ENCODE peak calls at places on chromosomes 6 and 20, in seven cellular contexts. X is GM12878, F is stomach, T is endothelial cell of umbilical vein, M is SK-N-SH, J is Panc1, S is HCT116. R is an unnamed sample. For H3K9me3, the result is how much of the 10 kb centered on the place peaks cover.

GRCh38 chr20:20411382-20411781 is 43.5 kb downstream of the INSM1 start:
- DNase-seq in S (no peak), X (no peak), F (no peak), J (no peak), M (no peak), T (no peak), R (no peak)

GRCh38 chr6:111661541-111662041 is 55.9 kb upstream of the TRAF3IP2 start:
- DNase-seq in X (no peak), S (no peak), T (no peak), M (no peak), J (no peak), F (peak), R (no peak)

GRCh38 chr6:21828689-21829088 is 235.1 kb downstream of the SOX4 start:
- DNase-seq in M (no peak), T (no peak), J (no peak), X (no peak), S (no peak), F (no peak), R (no peak)

GRCh38 chr20:16290358-16290757 is 282.9 kb downstream of the KIF16B start:
- DNase-seq in F (no peak), S (no peak), X (no peak), J (no peak), M (no peak), T (no peak), R (no peak)

GRCh38 chr6:114085206-114085605 is 114.3 kb upstream of the HDAC2 start:
- DNase-seq in S (no peak), F (no peak), M (no peak), T (no peak), X (no peak), J (no peak), R (no peak)

GRCh38 chr6:134908906-134909516 is 40.9 kb downstream of the ALDH8A1 start:
- DNase-seq in F (peak), M (no peak), T (peak), X (no peak), J (peak), S (peak), R (no peak)

GRCh38 chr6:26089272-26089671 is 2.0 kb downstream of the HFE start:
- DNase-seq in M (no peak), T (no peak), J (no peak), X (no peak), F (no peak), S (no peak), R (no peak)

GRCh38 chr6:14476793-14477531 is 359.4 kb downstream of the CD83 start:
- DNase-seq in S (no peak), M (no peak), T (no peak), J (no peak), F (peak), X (no peak), R (no peak)

GRCh38 chr6:32176476-32177181 is 745 bp upstream of the AGPAT1 start:
- DNase-seq in X (no peak), F (no peak), S (no peak), M (no peak), J (no peak), T (no peak), R (no peak)

GRCh38 chr6:106626485-106626884 is 2.8 kb downstream of the RTN4IP1 start:
- DNase-seq in M (no peak), X (no peak), F (no peak), T (peak), J (no peak), S (no peak), R (no peak)

GRCh38 chr6:33160096-33160495 is 32.2 kb downstream of the COL11A2 start:
- DNase-seq in M (no peak), S (no peak), F (no peak), T (no peak), J (no peak), X (no peak), R (no peak)

GRCh38 chr6:111589366-111589765 is 16.3 kb downstream of the TRAF3IP2 start:
- DNase-seq in F (no peak), X (no peak), J (peak), M (no peak), T (peak), S (peak), R (no peak)

GRCh38 chr6:154319231-154319858 is 37.3 kb downstream of the IPCEF1 start:
- DNase-seq in X (no peak), J (no peak), M (peak), F (no peak), S (no peak), T (no peak), R (no peak)

GRCh38 chr6:90111387-90111786 is 185.3 kb downstream of the BACH2 start:
- DNase-seq in T (no peak), F (no peak), M (no peak), X (no peak), J (no peak), S (no peak), R (no peak)

GRCh38 chr6:66226099-66226498 is 519.1 kb upstream of the EYS start:
- DNase-seq in S (no peak), M (peak), J (no peak), T (no peak), X (no peak), F (no peak), R (no peak)

GRCh38 chr6:25413506-25413905 is 134.3 kb downstream of the CARMIL1 start:
- DNase-seq in T (no peak), F (no peak), M (no peak), S (no peak), J (no peak), X (no peak), R (no peak)

GRCh38 chr20:35985789-35986188 is 17.4 kb downstream of the CNBD2 start:
- DNase-seq in F (no peak), J (no peak), S (no peak), M (no peak), X (no peak), T (no peak), R (no peak)

GRCh38 chr20:33005132-33005566 is 916 bp upstream of the SUN5 start:
- DNase-seq in T (no peak), S (peak), F (no peak), M (no peak), X (no peak), J (no peak), R (no peak)

GRCh38 chr6:70312165-70312564 is 9.3 kb upstream of the COL9A1 start:
- DNase-seq in X (peak), S (peak), M (no peak), T (no peak), F (no peak), J (no peak), R (no peak)

GRCh38 chr6:89487864-89488263 is 54.9 kb downstream of the ANKRD6 start:
- DNase-seq in T (no peak), X (no peak), J (no peak), S (no peak), M (no peak), F (no peak), R (no peak)

GRCh38 chr6:102571236-102571908 is 1177.9 kb downstream of the GRIK2 start:
- DNase-seq in J (no peak), S (no peak), M (no peak), F (no peak), X (no peak), T (no peak), R (no peak)

GRCh38 chr6:41042656-41043055 is 389 bp downstream of the TSPO2 start:
- DNase-seq in M (no peak), T (no peak), S (no peak), X (no peak), F (no peak), J (no peak), R (no peak)

GRCh38 chr6:43924222-43924702 is 154.3 kb downstream of the VEGFA start:
- DNase-seq in S (no peak), X (peak), J (no peak), M (peak), F (peak), T (no peak), R (peak)

GRCh38 chr6:26268659-26269402 is 96.2 kb upstream of the BTN3A2 start:
- DNase-seq in X (no peak), T (no peak), S (no peak), M (no peak), F (no peak), J (no peak), R (no peak)

GRCh38 chr6:12567682-12568081 is 148.9 kb upstream of the PHACTR1 start:
- DNase-seq in J (no peak), T (peak), X (no peak), F (no peak), M (no peak), S (no peak), R (no peak)

GRCh38 chr20:50019466-50020256 is 36.9 kb downstream of the SNAI1 start:
- DNase-seq in J (no peak), X (no peak), F (no peak), M (no peak), T (no peak), S (no peak), R (no peak)

GRCh38 chr6:88650029-88650619 is 313.3 kb downstream of the RNGTT start:
- DNase-seq in J (no peak), M (no peak), S (no peak), X (peak), F (no peak), T (no peak), R (no peak)

GRCh38 chr6:67285770-67286495 is 1349.1 kb upstream of the ADGRB3 start:
- DNase-seq in S (no peak), J (no peak), F (no peak), T (no peak), M (no peak), X (no peak), R (no peak)

GRCh38 chr6:27188206-27188884 is 59.2 kb upstream of the PRSS16 start:
- DNase-seq in M (peak), S (peak), J (no peak), F (peak), X (peak), T (peak), R (peak)

GRCh38 chr20:36957875-36958667 is 6.6 kb upstream of the SAMHD1 start:
- DNase-seq in J (no peak), M (no peak), T (no peak), F (no peak), S (no peak), X (no peak), R (no peak)

GRCh38 chr6:14466278-14466677 is 348.7 kb downstream of the CD83 start:
- DNase-seq in S (no peak), T (no peak), X (no peak), M (no peak), F (no peak), J (no peak), R (no peak)

GRCh38 chr6:137853569-137854213 is 13.4 kb upstream of the TNFAIP3 start:
- DNase-seq in S (peak), M (no peak), J (no peak), F (no peak), X (no peak), T (peak), R (no peak)

GRCh38 chr6:109840796-109841195 is 137.3 kb upstream of the GPR6 start:
- DNase-seq in M (no peak), T (no peak), J (no peak), F (no peak), S (no peak), X (no peak), R (no peak)

GRCh38 chr6:48016027-48016755 is 94.8 kb downstream of the PTCHD4 start:
- DNase-seq in F (no peak), X (no peak), S (no peak), J (no peak), M (no peak), T (no peak), R (no peak)

GRCh38 chr6:89581669-89582068 is 56.9 kb downstream of the LYRM2 start:
- DNase-seq in M (no peak), J (no peak), T (no peak), S (no peak), X (no peak), F (no peak), R (no peak)

GRCh38 chr20:23129891-23130621 is 43.9 kb upstream of the CD93 start:
- DNase-seq in S (no peak), J (no peak), X (no peak), T (no peak), F (no peak), M (no peak), R (peak)

GRCh38 chr6:4809999-4810918 is 34.1 kb downstream of the CDYL start:
- DNase-seq in S (peak), T (peak), J (peak), X (no peak), M (no peak), F (no peak), R (no peak)

GRCh38 chr6:33313105-33313708 is 671 bp downstream of the TAPBP start:
- DNase-seq in F (peak), M (peak), T (peak), S (no peak), J (no peak), X (no peak), R (peak)

GRCh38 chr6:118554698-118555097 is 6.6 kb downstream of the PLN start:
- DNase-seq in S (no peak), M (no peak), T (no peak), J (no peak), X (no peak), F (no peak), R (no peak)

GRCh38 chr6:118551673-118552063 is 3.6 kb downstream of the PLN start:
- DNase-seq in F (no peak), X (no peak), M (no peak), S (no peak), T (no peak), J (no peak), R (no peak)

GRCh38 chr6:118551063-118551672 is 3.1 kb downstream of the PLN start:
- DNase-seq in X (no peak), S (peak), T (peak), F (no peak), M (peak), J (peak), R (no peak)

GRCh38 chr6:118548136-118548535 is at the start of gene PLN:
- DNase-seq in M (no peak), J (no peak), S (no peak), T (no peak), X (no peak), F (no peak), R (no peak)

GRCh38 chr6:118553132-118553531 is 5.0 kb downstream of the PLN start:
- DNase-seq in M (no peak), X (no peak), F (no peak), T (no peak), S (no peak), J (no peak), R (no peak)
- H3K27ac ChIP-seq in M (no peak), X (no peak), F (no peak), T (no peak), S (no peak), J (no peak), R (no peak)

DNA sequence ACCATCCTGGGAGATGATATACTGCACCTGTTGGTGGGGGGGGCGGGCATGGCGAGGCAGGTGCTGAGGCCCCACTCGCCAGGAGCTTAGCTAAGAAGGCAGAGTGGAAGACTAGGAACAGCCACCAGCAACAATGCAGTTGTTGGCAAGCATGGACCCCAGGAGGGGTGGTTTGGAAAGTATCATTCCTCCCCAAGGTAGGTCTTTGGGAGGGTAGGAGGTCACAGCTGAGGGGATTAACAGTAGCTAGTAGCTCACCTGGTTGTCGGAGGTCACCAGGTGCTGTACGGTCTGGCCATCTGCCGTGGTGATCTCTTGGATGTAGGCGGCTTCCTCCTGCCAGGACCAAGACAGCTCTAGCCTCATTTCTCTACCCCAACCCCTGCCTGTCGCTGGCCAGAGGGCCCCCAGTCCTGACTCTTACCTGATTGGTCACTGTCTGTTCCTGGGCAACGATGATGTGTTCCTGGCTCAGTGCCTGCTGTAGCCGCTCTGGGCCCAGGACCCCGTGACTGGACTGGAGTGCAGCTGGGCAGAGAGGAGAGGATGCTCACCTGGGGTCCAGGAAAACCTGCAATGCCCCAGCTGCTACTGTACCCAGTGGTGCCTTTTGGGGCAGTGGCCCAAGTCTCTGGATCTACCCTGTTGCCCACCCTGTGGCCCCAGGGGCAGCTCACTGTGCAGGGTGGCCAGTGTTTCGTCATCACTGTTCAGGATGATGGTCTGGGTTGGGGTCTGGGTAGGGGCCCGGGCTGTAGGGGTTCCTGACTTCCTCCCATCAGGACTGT is 15.3 kb downstream of the PCIF1 start:
- DNase-seq in J (no peak), F (no peak), S (no peak), T (no peak), X (no peak), M (no peak), R (no peak)
- TF ChIP-seq POLR2AphosphoS5 in J (peak), F (no peak), S (peak), T (peak), X (peak), M (peak), R (peak)

GRCh38 chr20:787827-788226 is 19.5 kb upstream of the SLC52A3 start:
- DNase-seq in S (no peak), F (no peak), J (no peak), X (no peak), M (no peak), T (no peak), R (no peak)
- H3K9me3 ChIP-seq in S (under half), F (under half), J (under half), X (under half), M (under half), T (under half), R (under half)

GRCh38 chr6:169339731-169340314 is 86.2 kb upstream of the THBS2 start:
- DNase-seq in X (no peak), M (no peak), S (no peak), F (no peak), T (no peak), J (no peak), R (no peak)

GRCh38 chr6:169341065-169341464 is 87.4 kb upstream of the THBS2 start:
- DNase-seq in J (no peak), T (no peak), F (no peak), S (no peak), X (no peak), M (no peak), R (no peak)

GRCh38 chr6:169339025-169339424 is 85.4 kb upstream of the THBS2 start:
- DNase-seq in S (no peak), F (no peak), T (no peak), X (no peak), M (no peak), J (no peak), R (no peak)

GRCh38 chr6:169341706-169342105 is 88.1 kb upstream of the THBS2 start:
- DNase-seq in S (no peak), M (no peak), F (no peak), X (no peak), T (no peak), J (no peak), R (no peak)

GRCh38 chr6:169340395-169340794 is 86.7 kb upstream of the THBS2 start:
- DNase-seq in S (peak), J (no peak), F (no peak), X (no peak), T (no peak), M (peak), R (no peak)
- H3K27ac ChIP-seq in S (peak), J (peak), F (no peak), X (no peak), T (no peak), M (no peak), R (no peak)

GRCh38 chr6:130202782-130203181 is 20.0 kb downstream of the SAMD3 start:
- DNase-seq in S (no peak), M (no peak), J (no peak), T (no peak), F (no peak), X (no peak), R (no peak)
- TF ChIP-seq POLR2AphosphoS5 in S (no peak), M (no peak), J (no peak), T (no peak), F (no peak), X (no peak), R (no peak)

GRCh38 chr6:108771421-108771820 is 76.8 kb upstream of the ARMC2 start:
- DNase-seq in S (no peak), X (no peak), T (no peak), F (no peak), M (no peak), J (no peak), R (no peak)
- H3K9me3 ChIP-seq in S (under half), X (under half), T (under half), F (under half), M (under half), J (under half), R (under half)

DNA sequence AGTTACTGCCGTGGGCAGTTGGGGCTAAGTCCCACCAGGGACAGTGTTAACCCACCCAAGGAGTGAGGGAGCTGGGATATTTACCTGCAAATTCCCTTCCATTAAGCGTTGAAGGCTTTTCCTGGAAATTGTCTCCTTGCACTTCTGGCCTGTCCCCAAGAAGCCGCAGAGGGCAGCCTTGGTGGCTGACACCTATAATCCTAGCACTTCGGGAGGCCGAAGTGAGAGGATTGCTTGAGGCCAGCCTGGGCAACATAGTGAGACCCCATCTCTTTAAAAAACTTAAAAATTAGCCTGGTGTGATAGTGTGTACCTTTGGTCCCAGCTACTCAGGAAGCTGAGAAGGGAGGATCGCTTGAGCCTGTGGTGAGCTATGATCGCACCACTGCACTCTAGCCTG is 204.4 kb downstream of the EYA2 start:
- DNase-seq in X (no peak), M (no peak), J (no peak), T (no peak), F (no peak), S (no peak), R (no peak)
- H3K27ac ChIP-seq in X (no peak), M (no peak), J (no peak), T (no peak), F (no peak), S (no peak), R (no peak)

R was measured in spleen.